ENCODE peak calls at places on chromosomes 3 and 15, in nine cellular contexts. D, X, B, L, Z, Q, Y, F and K are unnamed samples.

GRCh38 chr3:50436063-50436674 is 67.3 kb downstream of the CACNA2D2 start:
- DNase-seq in D (peak), X (peak), B (no peak), L (no peak), Z (peak), Q (peak), Y (peak), F (peak), K (peak)

GRCh38 chr3:85251766-85252165 is 293.0 kb downstream of the CADM2 start:
- DNase-seq in D (no peak), X (no peak), B (no peak), L (no peak), Z (no peak), Q (no peak), Y (no peak), F (no peak), K (no peak)

GRCh38 chr3:117531078-117531477 is 821.5 kb downstream of the TUSC7 start:
- DNase-seq in D (no peak), X (peak), B (no peak), L (no peak), Z (no peak), Q (no peak), Y (no peak), F (no peak), K (no peak)

GRCh38 chr3:185823280-185824044 is 1.4 kb downstream of the IGF2BP2 start:
- DNase-seq in D (no peak), X (no peak), B (no peak), L (no peak), Z (no peak), Q (no peak), Y (no peak), F (no peak), K (no peak)

GRCh38 chr3:42043116-42043796 is 47.9 kb upstream of the TRAK1 start:
- DNase-seq in D (no peak), X (no peak), B (no peak), L (no peak), Z (no peak), Q (no peak), Y (no peak), F (no peak), K (no peak)

GRCh38 chr3:10912784-10913183 is 79.8 kb upstream of the SLC6A1 start:
- DNase-seq in D (no peak), X (no peak), B (no peak), L (no peak), Z (no peak), Q (no peak), Y (no peak), F (no peak), K (no peak)

GRCh38 chr3:140093742-140094141 is 158.8 kb downstream of the CLSTN2 start:
- DNase-seq in D (no peak), X (no peak), B (peak), L (no peak), Z (peak), Q (no peak), Y (peak), F (no peak), K (no peak)

GRCh38 chr3:188119846-188120245 is 34.1 kb upstream of the LPP start:
- DNase-seq in D (no peak), X (no peak), B (no peak), L (no peak), Z (no peak), Q (no peak), Y (no peak), F (no peak), K (no peak)

GRCh38 chr15:73345658-73346057 is 23.1 kb downstream of the HCN4 start:
- DNase-seq in D (no peak), X (no peak), B (no peak), L (no peak), Z (no peak), Q (no peak), Y (no peak), F (no peak), K (no peak)